ENCODE peak calls at places on chromosomes 1 and 21, in four cellular contexts. R is H9, V is mesendoderm, L is H1. J is an unnamed sample.

GRCh38 chr21:14864211-14865021 is 200.4 kb downstream of the NRIP1 start:
- DNase-seq in V (peak; percentile 86), R (peak; percentile 74), L (peak; percentile 36), J (peak; percentile 86)

GRCh38 chr1:193677874-193678273 is 491.5 kb upstream of the B3GALT2 start:
- DNase-seq in R (no peak), V (no peak), L (no peak), J (no peak)

GRCh38 chr1:217091601-217092000 is 368.4 kb upstream of the ESRRG start:
- DNase-seq in R (no peak), L (no peak), V (no peak), J (no peak)

GRCh38 chr21:42666023-42666747 is 12.8 kb downstream of the PDE9A start:
- DNase-seq in R (peak; percentile 55), V (peak; percentile 39), L (no peak), J (no peak)

GRCh38 chr21:18069875-18070274 is 174.8 kb upstream of the CHODL start:
- DNase-seq in R (no peak), V (no peak), L (no peak), J (no peak)

GRCh38 chr1:171226757-171227370 is 21.4 kb upstream of the FMO1 start:
- DNase-seq in R (peak; percentile 72), V (peak; percentile 87), L (no peak), J (peak; percentile 80)

GRCh38 chr21:31514598-31514997 is 144.9 kb upstream of the SOD1 start:
- DNase-seq in R (peak; percentile 60), L (no peak), V (peak; percentile 50), J (no peak)

GRCh38 chr1:42913426-42914091 is 45.1 kb downstream of the SLC2A1 start:
- DNase-seq in R (peak; percentile 77), L (peak; percentile 44), V (peak; percentile 94), J (peak; percentile 82)

GRCh38 chr21:44619886-44620285 is 7.0 kb upstream of the KRTAP10-9 start:
- DNase-seq in V (no peak), L (no peak), R (no peak), J (no peak)

GRCh38 chr1:234963180-234963903 is 165.3 kb downstream of the TOMM20 start:
- DNase-seq in L (no peak), R (no peak), V (no peak), J (peak; percentile 95)

GRCh38 chr1:112735752-112736151 is 20.6 kb upstream of the PPM1J start:
- DNase-seq in R (no peak), V (no peak), L (no peak), J (peak; percentile 94)

GRCh38 chr1:173914366-173914871 is 2.7 kb downstream of the SERPINC1 start:
- DNase-seq in L (peak; percentile 3), R (peak; percentile 41), V (peak; percentile 56), J (peak; percentile 18)

GRCh38 chr1:215647738-215648137 is 80.6 kb downstream of the KCTD3 start:
- DNase-seq in R (no peak), V (no peak), L (no peak), J (no peak)
- H4K5ac ChIP-seq in R (no peak overlapping the region), V (no peak overlapping the region), L (no peak overlapping the region), J (no peak overlapping the region)

GRCh38 chr1:6580119-6580587 is 359 bp downstream of the ZBTB48 start:
- DNase-seq in V (no peak), R (no peak), L (no peak), J (no peak)
- H4K5ac ChIP-seq in V (no peak overlapping the region), R (no peak overlapping the region), L (no peak overlapping the region), J (no peak overlapping the region)

DNA sequence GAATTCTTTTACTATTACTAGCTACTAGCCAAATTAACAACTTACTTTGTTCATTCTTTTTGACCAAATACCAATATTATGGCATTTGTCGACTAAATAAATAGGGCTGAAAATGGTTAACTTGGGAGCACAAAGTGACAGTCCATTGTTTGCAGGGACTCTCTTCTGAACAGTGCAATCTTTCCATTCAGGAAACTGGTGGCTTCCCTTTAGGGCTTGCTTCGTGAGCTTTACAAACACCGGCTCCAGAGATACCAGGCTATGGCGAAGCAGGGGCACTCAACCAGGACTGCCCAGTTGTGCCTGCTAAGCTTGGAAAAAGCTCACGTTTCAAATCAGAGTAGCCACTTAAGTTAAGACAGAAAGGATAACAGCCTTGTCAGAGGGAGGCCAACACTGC is 12.3 kb downstream of the RAB42 start:
- DNase-seq in V (no peak), R (no peak), L (no peak), J (no peak)
- H4K5ac ChIP-seq in V (no peak overlapping the region), R (no peak overlapping the region), L (no peak overlapping the region), J (no peak overlapping the region)

GRCh38 chr1:179081696-179082307 is at the start of gene TOR3A:
- DNase-seq in L (peak; percentile 79), V (peak; percentile 95), R (peak; percentile 98), J (peak; percentile 85)
- H4K5ac ChIP-seq in L (peak within 1 kb of the TSS; percentile 0), V (no peak within 1 kb of the TSS), R (no peak within 1 kb of the TSS), J (peak within 1 kb of the TSS; percentile 43)

GRCh38 chr1:57156907-57157306 is 191.1 kb upstream of the C8B start:
- DNase-seq in R (no peak), V (no peak), L (no peak), J (no peak)
- H4K5ac ChIP-seq in R (no peak overlapping the region), V (no peak overlapping the region), L (no peak overlapping the region), J (no peak overlapping the region)

GRCh38 chr1:17183388-17184160 is 21.4 kb upstream of the PADI1 start:
- DNase-seq in R (no peak), V (no peak), L (no peak), J (no peak)

GRCh38 chr1:17176306-17177061 is 28.4 kb upstream of the PADI1 start:
- DNase-seq in V (no peak), R (no peak), L (no peak), J (no peak)

GRCh38 chr1:17181785-17182464 is 23.0 kb upstream of the PADI1 start:
- DNase-seq in V (no peak), R (no peak), L (no peak), J (no peak)

GRCh38 chr1:17177654-17178053 is 27.3 kb upstream of the PADI1 start:
- DNase-seq in R (no peak), L (no peak), V (no peak), J (no peak)
- H4K5ac ChIP-seq in R (no peak overlapping the region), L (no peak overlapping the region), V (no peak overlapping the region), J (no peak overlapping the region)

GRCh38 chr1:10608690-10609089 is 133.9 kb downstream of the PEX14 start:
- DNase-seq in V (no peak), L (no peak), R (no peak), J (no peak)
- H4K5ac ChIP-seq in V (no peak overlapping the region), L (no peak overlapping the region), R (no peak overlapping the region), J (no peak overlapping the region)

DNA sequence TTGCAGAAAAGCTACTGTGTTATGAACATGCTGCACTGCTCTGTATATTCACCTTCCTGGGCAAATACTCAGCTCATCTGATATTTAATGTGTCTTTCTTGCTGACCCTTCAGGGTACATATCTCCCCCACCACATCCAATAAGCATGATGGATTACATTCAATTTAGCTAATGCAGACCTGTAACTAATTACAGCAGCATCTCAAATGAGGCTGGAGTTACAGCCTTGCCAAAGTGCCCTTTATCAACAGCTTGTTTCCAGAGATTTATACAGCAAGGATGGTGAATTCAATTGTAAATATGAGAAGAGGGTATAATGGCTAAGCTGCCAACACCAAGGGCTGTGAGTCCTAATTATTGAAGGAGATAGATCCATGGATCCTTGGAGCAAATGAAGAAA is 144.0 kb downstream of the KCNH1 start:
- DNase-seq in L (no peak), V (no peak), R (no peak), J (no peak)
- H4K5ac ChIP-seq in L (no peak overlapping the region), V (no peak overlapping the region), R (no peak overlapping the region), J (no peak overlapping the region)